ENCODE peak calls at places on chromosomes 2 and 18, in five cellular contexts. L is OCI-LY7, S is hepatocyte, K is MM.1S, J is HCT116. P is an unnamed sample.
A peak's percentile ranks its signal among the peaks of the same experiment; 100 is the strongest.

GRCh38 chr18:61435064-61435652 is 101.9 kb downstream of the CDH20 start:
- DNase-seq in J (peak; percentile 22), S (peak; percentile 10), L (peak; percentile 25), K (no peak), P (peak; percentile 52)

GRCh38 chr18:50092250-50092780 is 102.6 kb downstream of the MYO5B start:
- DNase-seq in S (no peak), J (no peak), K (peak; percentile 21), L (no peak), P (peak; percentile 7)

GRCh38 chr18:70221156-70221910 is 15.8 kb upstream of the RTTN start:
- DNase-seq in J (no peak), S (no peak), L (no peak), K (no peak), P (peak; percentile 82)

GRCh38 chr2:158197940-158198339 is 96.3 kb downstream of the UPP2 start:
- DNase-seq in L (no peak), K (no peak), S (no peak), J (no peak), P (no peak)

GRCh38 chr2:10242451-10242850 is 60.3 kb upstream of the HPCAL1 start:
- DNase-seq in S (no peak), K (no peak), J (no peak), L (no peak), P (no peak)

GRCh38 chr2:204207851-204208250 is 271.3 kb downstream of the ICOS start:
- DNase-seq in L (no peak), K (no peak), J (no peak), S (no peak), P (no peak)

GRCh38 chr18:23703987-23704384 is 14.7 kb downstream of the LAMA3 start:
- DNase-seq in L (no peak), K (no peak), S (no peak), J (no peak), P (no peak)

GRCh38 chr2:54103454-54104314 is 11.7 kb upstream of the ACYP2 start:
- DNase-seq in J (peak; percentile 34), L (peak; percentile 93), S (peak; percentile 70), K (peak; percentile 85), P (peak; percentile 33)

GRCh38 chr2:134712736-134713495 is 5.9 kb downstream of the TMEM163 start:
- DNase-seq in L (no peak), K (no peak), S (no peak), J (no peak), P (no peak)

GRCh38 chr2:187055463-187055862 is 206.5 kb upstream of the ZSWIM2 start:
- DNase-seq in K (peak; percentile 30), L (no peak), J (no peak), S (peak; percentile 28), P (no peak)

GRCh38 chr2:10346929-10347558 is 44.3 kb downstream of the HPCAL1 start:
- DNase-seq in J (no peak), L (no peak), K (no peak), S (no peak), P (no peak)

GRCh38 chr2:176110975-176111663 is 4.0 kb downstream of the HOXD11 start:
- DNase-seq in S (peak; percentile 76), L (peak; percentile 36), J (no peak), K (peak; percentile 34), P (peak; percentile 88)

GRCh38 chr2:46984034-46984433 is 68.4 kb upstream of the MCFD2 start:
- DNase-seq in J (no peak), S (no peak), K (peak; percentile 71), L (peak; percentile 96), P (no peak)

GRCh38 chr2:112841399-112842044 is 4.9 kb upstream of the IL1B start:
- DNase-seq in K (no peak), S (no peak), J (no peak), L (no peak), P (no peak)

GRCh38 chr2:4763009-4763408 is 929.2 kb upstream of the SOX11 start:
- DNase-seq in S (peak; percentile 74), L (peak; percentile 55), K (no peak), J (no peak), P (peak; percentile 78)

GRCh38 chr2:164495491-164496223 is 125.6 kb downstream of the GRB14 start:
- DNase-seq in S (peak; percentile 42), J (peak; percentile 23), K (no peak), L (no peak), P (peak; percentile 77)

GRCh38 chr2:86341470-86341869 is 4.0 kb upstream of the REEP1 start:
- DNase-seq in S (no peak), J (no peak), K (no peak), L (no peak), P (no peak)
- H3K36me3 ChIP-seq in S (no peaks in the 10 kb centered on the region), J (no peaks in the 10 kb centered on the region), K (no peaks in the 10 kb centered on the region), L (no peaks in the 10 kb centered on the region), P (no peaks in the 10 kb centered on the region)

GRCh38 chr2:181176540-181176939 is 196.1 kb downstream of the UBE2E3 start:
- DNase-seq in S (no peak), J (no peak), K (no peak), L (no peak), P (no peak)

GRCh38 chr2:181178130-181178529 is 197.7 kb downstream of the UBE2E3 start:
- DNase-seq in K (no peak), S (no peak), L (no peak), J (no peak), P (no peak)

GRCh38 chr2:181177376-181177775 is 197.0 kb downstream of the UBE2E3 start:
- DNase-seq in J (no peak), K (no peak), L (no peak), S (no peak), P (no peak)

GRCh38 chr2:181174880-181175590 is 194.6 kb downstream of the UBE2E3 start:
- DNase-seq in K (no peak), S (no peak), L (no peak), J (no peak), P (no peak)

GRCh38 chr2:181178823-181179412 is 198.5 kb downstream of the UBE2E3 start:
- DNase-seq in L (peak; percentile 42), J (peak; percentile 27), K (no peak), S (no peak), P (peak; percentile 48)
- TF ChIP-seq CTCF in L (peak; percentile 80), J (peak; percentile 67), K (peak; percentile 37), S (peak; percentile 15), P (peak; percentile 64)

GRCh38 chr2:26584191-26584590 is 57.0 kb downstream of the CIB4 start:
- DNase-seq in L (no peak), K (no peak), S (no peak), J (no peak), P (no peak)
- TF ChIP-seq EZH2phosphoT487 in L (no peak), K (no peak), S (no peak), J (no peak), P (no peak)

GRCh38 chr2:96301897-96302296 is 3.4 kb downstream of the SNRNP200 start:
- DNase-seq in L (no peak), S (no peak), K (no peak), J (no peak), P (no peak)
- H3K36me3 ChIP-seq in L (peaks cover 81% of the 10 kb centered on the region), S (peaks cover 4% of the 10 kb centered on the region), K (peaks cover 36% of the 10 kb centered on the region), J (peaks cover 66% of the 10 kb centered on the region), P (peaks cover 29% of the 10 kb centered on the region)

DNA sequence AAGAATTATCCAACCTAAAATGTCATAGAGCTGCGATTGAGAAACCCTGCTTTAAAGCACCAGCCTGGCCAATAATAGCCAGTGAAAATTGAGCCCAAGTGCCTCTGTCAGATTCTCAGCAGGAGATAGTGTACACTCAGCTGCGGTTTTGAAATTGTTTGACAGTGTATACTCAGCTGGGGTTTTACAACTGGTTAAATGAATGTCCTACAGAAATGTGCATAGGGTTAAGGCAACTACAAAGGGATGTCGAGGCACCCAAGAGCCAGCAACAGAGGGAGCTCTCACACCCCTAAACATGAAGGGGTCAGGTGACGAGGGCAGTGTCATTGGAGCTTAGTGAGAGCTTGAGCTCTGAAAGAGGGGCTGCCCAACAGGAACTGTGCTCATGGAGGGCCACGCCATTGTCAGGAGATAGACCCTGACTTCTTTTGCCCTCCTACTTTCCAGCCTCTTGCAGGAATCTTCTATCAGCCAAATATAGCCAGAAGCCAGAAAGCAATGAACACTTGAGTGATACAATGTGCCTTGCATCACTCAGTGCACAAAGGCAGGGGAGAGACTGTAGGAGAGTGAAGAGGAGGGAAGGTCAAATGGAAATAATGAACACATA is 15.1 kb downstream of the ACTG2 start:
- DNase-seq in S (peak; percentile 23), J (no peak), K (peak; percentile 20), L (peak; percentile 67), P (peak; percentile 68)
- TF ChIP-seq CTCF in S (peak; percentile 21), J (peak; percentile 38), K (peak; percentile 31), L (peak; percentile 78), P (peak; percentile 53)

GRCh38 chr18:4144201-4144600 is 310.9 kb downstream of the DLGAP1 start:
- DNase-seq in K (no peak), L (no peak), S (no peak), J (no peak), P (peak; percentile 19)
- TF ChIP-seq EZH2phosphoT487 in K (no peak), L (no peak), S (no peak), J (no peak), P (no peak)

GRCh38 chr2:241678784-241679540 is 7.7 kb downstream of the DTYMK start:
- DNase-seq in S (no peak), K (no peak), J (no peak), L (no peak), P (no peak)
- H3K36me3 ChIP-seq in S (no peaks in the 10 kb centered on the region), K (peaks cover under 1% of the 10 kb centered on the region), J (peaks cover 40% of the 10 kb centered on the region), L (peaks cover 99% of the 10 kb centered on the region), P (peaks cover 7% of the 10 kb centered on the region)

GRCh38 chr2:202870431-202871160 is 970 bp downstream of the ICA1L start:
- DNase-seq in K (peak; percentile 80), L (peak; percentile 78), S (peak; percentile 87), J (peak; percentile 78), P (peak; percentile 61)
- TF ChIP-seq CTCF in K (peak; percentile 79), L (peak; percentile 85), S (peak; percentile 59), J (peak; percentile 59), P (peak; percentile 60)

DNA sequence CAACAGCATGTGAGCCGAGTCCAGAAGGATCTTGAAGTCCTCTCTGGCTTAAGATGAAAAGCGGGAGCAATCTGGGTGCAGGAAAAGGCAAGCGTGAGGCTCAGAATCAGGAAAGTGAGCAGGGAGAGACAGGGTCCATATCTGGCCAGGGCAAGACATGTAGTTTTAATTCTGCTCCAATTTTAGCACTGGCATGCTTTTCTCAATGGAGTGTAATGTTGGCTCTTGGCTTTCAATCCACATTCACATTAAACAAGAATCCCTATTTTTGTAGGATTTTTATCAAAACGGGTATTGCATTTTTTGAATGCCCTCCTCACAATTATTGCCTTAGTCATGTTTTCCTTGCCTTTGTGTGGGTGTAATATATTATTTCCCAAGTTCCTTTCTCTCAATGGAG is 6.0 kb downstream of the SPATA3 start:
- DNase-seq in L (no peak), K (no peak), J (no peak), S (no peak), P (no peak)
- TF ChIP-seq EZH2phosphoT487 in L (no peak), K (no peak), J (no peak), S (no peak), P (no peak)